ENCODE peak calls at places on chromosomes 12 and 14, in four cellular contexts. N is HepG2, Q is SK-N-SH, R is GM12878. C is an unnamed sample.

GRCh38 chr14:76872796-76873432 is 46.7 kb downstream of the LRRC74A start:
- DNase-seq in N (peak; percentile 14), Q (peak; percentile 80), R (no peak), C (peak; percentile 74)

GRCh38 chr12:112023759-112024396 is 10.7 kb downstream of the ERP29 start:
- DNase-seq in N (no peak), R (no peak), Q (no peak), C (no peak)

GRCh38 chr14:61477845-61478438 is 156.6 kb downstream of the PRKCH start:
- DNase-seq in N (no peak), R (no peak), Q (no peak), C (no peak)

GRCh38 chr14:47442206-47442605 is 233.2 kb downstream of the MDGA2 start:
- DNase-seq in R (no peak), N (peak; percentile 35), Q (no peak), C (peak; percentile 84)

GRCh38 chr12:80598004-80598606 is 109.3 kb upstream of the MYF6 start:
- DNase-seq in R (no peak), N (peak; percentile 20), Q (no peak), C (no peak)

GRCh38 chr12:72269491-72269890 is 2.7 kb upstream of the TRHDE start:
- DNase-seq in N (no peak), R (no peak), Q (no peak), C (no peak)

GRCh38 chr14:68685419-68686211 is 107.3 kb downstream of the ZFP36L1 start:
- DNase-seq in R (peak; percentile 89), Q (no peak), N (peak; percentile 60), C (no peak)

GRCh38 chr14:70907996-70908917 is 998 bp downstream of the PCNX1 start:
- DNase-seq in R (no peak), N (peak; percentile 70), Q (peak; percentile 78), C (peak; percentile 46)

GRCh38 chr14:100402631-100403030 is 79.5 kb downstream of the SLC25A47 start:
- DNase-seq in R (no peak), Q (no peak), N (no peak), C (no peak)

GRCh38 chr12:26723379-26724308 is 109.3 kb downstream of the ITPR2 start:
- DNase-seq in N (no peak), R (no peak), Q (no peak), C (no peak)

GRCh38 chr14:100407376-100408102 is 84.4 kb downstream of the SLC25A47 start:
- DNase-seq in R (no peak), Q (no peak), N (no peak), C (no peak)

GRCh38 chr12:122459211-122459610 is 36.7 kb upstream of the CLIP1 start:
- DNase-seq in N (no peak), Q (no peak), R (no peak), C (no peak)

GRCh38 chr14:49992901-49993335 is 100.0 kb downstream of the ARF6 start:
- DNase-seq in R (peak; percentile 87), Q (no peak), N (peak; percentile 86), C (no peak)

GRCh38 chr12:107580750-107581529 is 104.7 kb upstream of the PWP1 start:
- DNase-seq in Q (peak; percentile 67), N (no peak), R (no peak), C (no peak)

GRCh38 chr12:101287357-101287756 is 7.5 kb downstream of the UTP20 start:
- DNase-seq in Q (no peak), N (no peak), R (no peak), C (no peak)

GRCh38 chr14:102777711-102778615 is 714 bp downstream of the TRAF3 start:
- DNase-seq in R (no peak), Q (peak; percentile 72), N (no peak), C (peak; percentile 28)

GRCh38 chr12:54853933-54854538 is at the start of gene MUCL1:
- DNase-seq in R (peak; percentile 28), N (peak; percentile 48), Q (peak; percentile 39), C (peak; percentile 41)

GRCh38 chr14:53996041-53996440 is 39.4 kb upstream of the BMP4 start:
- DNase-seq in R (no peak), N (no peak), Q (no peak), C (no peak)

GRCh38 chr14:59482471-59483331 is 1.5 kb downstream of the L3HYPDH start:
- DNase-seq in Q (no peak), R (no peak), N (peak; percentile 58), C (peak; percentile 14)

GRCh38 chr14:33733310-33733709 is 217.6 kb downstream of the EGLN3 start:
- DNase-seq in R (no peak), Q (no peak), N (no peak), C (no peak)

GRCh38 chr12:70543444-70543843 is 93.8 kb downstream of the PTPRB start:
- DNase-seq in Q (no peak), R (no peak), N (peak; percentile 41), C (no peak)

GRCh38 chr12:100184549-100184948 is 16.1 kb upstream of the ACTR6 start:
- DNase-seq in N (peak; percentile 63), R (no peak), Q (no peak), C (no peak)

GRCh38 chr12:67721216-67721615 is 72.7 kb downstream of the DYRK2 start:
- DNase-seq in N (no peak), Q (no peak), R (no peak), C (no peak)

GRCh38 chr14:39376671-39377403 is 55.4 kb downstream of the FBXO33 start:
- DNase-seq in N (peak; percentile 48), R (no peak), Q (no peak), C (no peak)

GRCh38 chr12:47302111-47302597 is 222.4 kb upstream of the AMIGO2 start:
- DNase-seq in R (no peak), N (no peak), Q (no peak), C (no peak)

GRCh38 chr14:104957146-104958113 is 20.7 kb downstream of the AHNAK2 start:
- DNase-seq in Q (no peak), R (no peak), N (no peak), C (peak; percentile 45)

GRCh38 chr12:96177013-96177412 is 17.2 kb upstream of the ELK3 start:
- DNase-seq in Q (no peak), N (no peak), R (no peak), C (no peak)

GRCh38 chr12:38110026-38110699 is 206.4 kb upstream of the ALG10B start:
- DNase-seq in R (no peak), N (no peak), Q (no peak), C (no peak)

DNA sequence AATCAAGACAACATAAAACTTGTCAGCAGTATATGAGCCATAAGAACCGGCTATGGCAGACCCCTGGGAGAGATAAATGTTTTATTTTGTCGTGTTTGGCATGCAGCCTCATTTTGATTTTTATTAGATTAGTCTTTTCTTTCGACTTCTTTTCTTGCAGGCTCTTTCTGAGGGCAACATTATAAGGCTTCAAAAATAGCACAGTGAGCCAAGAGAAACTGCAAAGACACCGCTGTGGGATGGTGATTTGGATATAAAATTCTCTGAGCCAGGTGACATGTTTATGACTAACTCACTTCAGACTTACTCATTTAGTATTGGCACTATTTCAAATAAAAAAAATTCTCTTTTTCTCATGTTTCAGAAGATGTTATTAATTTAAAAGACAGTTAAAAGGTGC is 96.8 kb upstream of the PKP2 start:
- DNase-seq in R (no peak), N (no peak), Q (no peak), C (no peak)
- TF ChIP-seq JUND in R (no peak), N (no peak), Q (no peak), C (no peak)

GRCh38 chr12:57092876-57093411 is 4.0 kb downstream of the NAB2 start:
- DNase-seq in N (no peak), Q (no peak), R (no peak), C (no peak)

GRCh38 chr12:57094194-57095160 is 5.6 kb downstream of the NAB2 start:
- DNase-seq in Q (peak; percentile 3), N (no peak), R (no peak), C (no peak)

GRCh38 chr12:57091633-57092528 is 3.0 kb downstream of the NAB2 start:
- DNase-seq in R (no peak), N (no peak), Q (peak; percentile 7), C (no peak)

GRCh38 chr12:57092529-57092862 is 3.6 kb downstream of the NAB2 start:
- DNase-seq in N (no peak), R (no peak), Q (peak; percentile 3), C (no peak)

GRCh38 chr12:57093412-57094193 is 4.7 kb downstream of the NAB2 start:
- DNase-seq in R (no peak), N (no peak), Q (peak; percentile 89), C (peak; percentile 64)
- TF ChIP-seq JUND in R (no peak), N (no peak), Q (no peak), C (no peak)

GRCh38 chr12:6613776-6614512 is 6.8 kb upstream of the CHD4 start:
- DNase-seq in R (no peak), N (peak; percentile 97), Q (peak; percentile 88), C (peak; percentile 46)
- TF ChIP-seq JUND in R (no peak), N (no peak), Q (no peak), C (no peak)

GRCh38 chr12:11204173-11204572 is 17.4 kb upstream of the TAS2R42 start:
- DNase-seq in Q (no peak), N (no peak), R (no peak), C (no peak)

GRCh38 chr12:11209098-11209497 is 22.4 kb upstream of the TAS2R42 start:
- DNase-seq in R (no peak), Q (no peak), N (peak; percentile 10), C (no peak)
- TF ChIP-seq JUND in R (no peak), Q (no peak), N (no peak), C (no peak)

C was measured in T47D.